ENCODE peak calls at places on chromosomes 16 and 17, in ten cellular contexts. F is GM10248; U is CD8-positive, alpha-beta T cell; X is testis; W is heart right ventricle; T is IMR-90; I is astrocyte of the spinal cord; N is brain microvascular endothelial cell; G is fibroblast of villous mesenchyme; Q is HFF-Myc. H is an unnamed sample.

GRCh38 chr16:57862698-57863433 is 60.6 kb upstream of the KIFC3 start:
- DNase-seq in X (no peak), W (no peak), N (no peak), F (no peak), Q (no peak), T (no peak), G (no peak), U (no peak), I (no peak), H (no peak)

GRCh38 chr16:23500212-23500865 is 10.0 kb downstream of the GGA2 start:
- DNase-seq in U (no peak), N (no peak), X (no peak), G (no peak), Q (no peak), T (no peak), W (no peak), F (no peak), I (no peak), H (no peak)

GRCh38 chr17:49523706-49524472 is 28.8 kb downstream of the NGFR start:
- DNase-seq in I (no peak), X (no peak), N (no peak), G (no peak), Q (no peak), W (no peak), U (peak; percentile 70), T (no peak), F (no peak), H (no peak)

GRCh38 chr16:4273858-4274291 is 1.1 kb upstream of the TFAP4 start:
- DNase-seq in T (peak; percentile 22), W (peak; percentile 71), X (peak; percentile 34), G (peak; percentile 50), Q (no peak), F (peak; percentile 67), N (no peak), U (peak; percentile 46), I (no peak), H (no peak)

GRCh38 chr17:41396340-41396739 is 1.1 kb downstream of the KRT31 start:
- DNase-seq in X (no peak), U (no peak), G (no peak), Q (no peak), I (no peak), F (no peak), T (no peak), N (no peak), W (no peak), H (no peak)

GRCh38 chr17:77610980-77611641 is 347.4 kb upstream of the TNRC6C start:
- DNase-seq in G (peak; percentile 26), Q (no peak), W (no peak), T (no peak), I (no peak), X (no peak), F (no peak), U (no peak), N (no peak), H (no peak)

GRCh38 chr16:88035292-88035691 is 84.1 kb downstream of the BANP start:
- DNase-seq in N (no peak), I (no peak), U (no peak), F (no peak), W (no peak), T (no peak), Q (no peak), X (no peak), G (no peak), H (no peak)

GRCh38 chr16:57538235-57538711 is 1.9 kb upstream of the CCDC102A start:
- DNase-seq in Q (no peak), X (no peak), G (no peak), N (no peak), W (no peak), I (no peak), F (peak; percentile 23), U (no peak), T (no peak), H (no peak)

GRCh38 chr17:64972611-64973010 is 53.3 kb upstream of the LRRC37A3 start:
- DNase-seq in G (no peak), U (no peak), X (no peak), Q (no peak), I (no peak), W (no peak), T (no peak), N (no peak), F (no peak), H (no peak)

GRCh38 chr16:55035037-55035436 is 104.4 kb downstream of the IRX5 start:
- DNase-seq in G (no peak), W (peak; percentile 37), X (peak; percentile 67), N (peak; percentile 11), T (no peak), I (no peak), Q (no peak), F (peak; percentile 45), U (no peak), H (peak; percentile 27)

GRCh38 chr17:75588546-75589016 is 981 bp downstream of the MYO15B start:
- DNase-seq in G (no peak), T (no peak), I (no peak), Q (no peak), X (peak; percentile 49), N (no peak), F (no peak), U (no peak), W (peak; percentile 67), H (no peak)

GRCh38 chr17:5370411-5370810 is 49.1 kb downstream of the NUP88 start:
- DNase-seq in Q (no peak), T (no peak), W (no peak), N (no peak), X (no peak), U (no peak), I (no peak), G (no peak), F (no peak), H (no peak)

GRCh38 chr17:79865351-79866210 is 26.3 kb upstream of the CBX4 start:
- DNase-seq in W (no peak), T (no peak), U (no peak), I (no peak), G (no peak), F (no peak), X (no peak), Q (no peak), N (no peak), H (no peak)

GRCh38 chr16:26645629-26646028 is 421.1 kb upstream of the C16orf82 start:
- DNase-seq in F (no peak), I (no peak), W (no peak), Q (no peak), U (no peak), X (peak; percentile 66), N (no peak), T (no peak), G (no peak), H (peak; percentile 34)

GRCh38 chr17:73510981-73511442 is 133.2 kb downstream of the SDK2 start:
- DNase-seq in W (no peak), Q (no peak), F (no peak), T (no peak), X (no peak), N (no peak), U (no peak), I (no peak), G (no peak), H (no peak)

GRCh38 chr16:14372471-14372870 is 257.6 kb downstream of the PARN start:
- DNase-seq in W (no peak), F (no peak), U (no peak), X (no peak), G (no peak), I (no peak), Q (no peak), T (no peak), N (no peak), H (no peak)

GRCh38 chr16:57871457-57871856 is 69.2 kb upstream of the KIFC3 start:
- DNase-seq in U (no peak), N (no peak), X (no peak), F (no peak), G (peak; percentile 48), Q (no peak), W (no peak), T (peak; percentile 76), I (peak; percentile 54), H (no peak)

GRCh38 chr17:35612924-35613521 is 25.9 kb downstream of the AP2B1 start:
- DNase-seq in U (peak; percentile 34), I (peak; percentile 70), Q (peak; percentile 15), W (peak; percentile 20), G (peak; percentile 69), N (peak; percentile 54), X (peak; percentile 72), F (peak; percentile 20), T (peak; percentile 65), H (peak; percentile 14)

GRCh38 chr16:927406-927805 is 43.4 kb downstream of the LMF1 start:
- DNase-seq in G (no peak), Q (no peak), X (no peak), F (no peak), N (no peak), T (no peak), U (no peak), I (no peak), W (no peak), H (no peak)
- TF ChIP-seq CTCF in G (no peak), Q (no peak), X (no peak), F (no peak), N (no peak), T (no peak), U (no peak), I (no peak), W (no peak), H (no peak)

DNA sequence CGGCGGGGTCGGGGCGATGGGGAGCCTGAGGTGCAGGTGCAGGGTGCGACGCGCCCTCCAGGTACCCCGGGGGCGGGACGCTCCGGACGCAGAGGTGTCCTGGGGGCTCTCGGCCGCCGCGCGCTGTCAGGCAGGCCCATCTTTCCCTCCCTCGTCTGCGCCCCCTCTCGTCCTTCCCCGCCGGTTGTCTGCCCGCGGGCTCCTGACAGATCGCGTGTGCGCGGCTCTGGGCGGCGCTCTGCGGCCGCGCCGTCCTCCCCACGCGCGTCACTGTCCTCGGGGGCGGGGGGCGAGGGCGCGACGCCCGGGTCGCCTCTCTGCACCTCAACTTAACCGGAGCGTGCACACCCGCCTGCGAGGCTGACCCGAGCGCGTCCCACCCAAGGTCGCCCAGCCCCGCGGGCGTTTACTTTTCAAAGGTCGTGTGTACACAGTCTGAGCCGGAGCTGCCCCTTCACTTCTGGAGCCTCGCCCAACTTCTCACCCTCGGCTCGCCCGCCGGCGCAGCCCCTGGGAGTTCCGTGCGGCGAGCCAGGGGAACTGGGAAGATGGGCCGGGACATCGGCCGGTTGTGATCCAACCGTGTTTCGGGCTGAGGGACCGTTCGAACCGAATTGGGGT is 512 bp downstream of the AKAP1 start:
- DNase-seq in Q (no peak), G (peak; percentile 31), U (peak; percentile 70), N (no peak), I (peak; percentile 37), F (peak; percentile 73), W (peak; percentile 72), X (peak; percentile 56), T (peak; percentile 23), H (peak; percentile 50)
- TF ChIP-seq CTCF in Q (peak; percentile 13), G (peak; percentile 11), U (peak; percentile 30), N (no peak), I (peak; percentile 36), F (peak; percentile 53), W (peak; percentile 37), X (no peak), T (peak; percentile 32), H (peak; percentile 6)

GRCh38 chr17:82296511-82297279 is 20.7 kb downstream of the CD7 start:
- DNase-seq in F (no peak), U (no peak), G (peak; percentile 79), W (no peak), Q (no peak), T (no peak), I (no peak), X (no peak), N (no peak), H (no peak)
- TF ChIP-seq CTCF in F (no peak), U (no peak), G (no peak), W (no peak), Q (no peak), T (no peak), I (no peak), X (no peak), N (no peak), H (no peak)

GRCh38 chr16:11218324-11218962 is 37.6 kb downstream of the SOCS1 start:
- DNase-seq in I (peak; percentile 26), U (no peak), W (no peak), G (no peak), T (peak; percentile 25), X (no peak), N (no peak), F (no peak), Q (no peak), H (no peak)
- TF ChIP-seq CTCF in I (peak; percentile 57), U (peak; percentile 47), W (peak; percentile 49), G (peak; percentile 54), T (peak; percentile 24), X (peak; percentile 59), N (peak; percentile 69), F (no peak), Q (peak; percentile 69), H (peak; percentile 49)

H was measured in progenitor cell of endocrine pancreas.